ENCODE peak calls at places on chromosomes 1 and 21, in seven cellular contexts. Y is NCI-H187; H is hypothalamus; X is activated T-cell treated with anti-CD3 and anti-CD28 coated beads, Interleukin-2, amount 50 U/mL, for 72 hours; K is tibial artery; O is T-helper 2 cell; C is heart left ventricle. A is an unnamed sample.

GRCh38 chr21:42220138-42220701 is 1.3 kb downstream of the ABCG1 start:
- DNase-seq in Y (peak), H (peak), X (peak), K (peak), O (peak), C (peak), A (peak)

GRCh38 chr1:31875636-31876236 is 59.9 kb upstream of the SPOCD1 start:
- DNase-seq in Y (no peak), H (no peak), X (no peak), K (no peak), O (no peak), C (no peak), A (no peak)

GRCh38 chr1:47436979-47437517 is 796 bp upstream of the FOXD2 start:
- DNase-seq in Y (no peak), H (no peak), X (no peak), K (no peak), O (peak), C (no peak), A (no peak)

GRCh38 chr1:1090424-1091343 is 16.6 kb upstream of the RNF223 start:
- DNase-seq in Y (no peak), H (no peak), X (peak), K (peak), O (no peak), C (peak), A (no peak)

GRCh38 chr1:157691285-157691920 is 9.2 kb downstream of the FCRL3 start:
- DNase-seq in Y (peak), H (no peak), X (no peak), K (no peak), O (no peak), C (no peak), A (peak)

GRCh38 chr21:27359141-27359540 is 392.3 kb upstream of the ADAMTS5 start:
- DNase-seq in Y (no peak), H (no peak), X (no peak), K (no peak), O (no peak), C (no peak), A (no peak)

GRCh38 chr1:156859523-156860112 is 701 bp upstream of the INSRR start:
- DNase-seq in Y (no peak), H (no peak), X (peak), K (no peak), O (no peak), C (peak), A (no peak)

GRCh38 chr1:83704350-83704749 is 294.6 kb downstream of the TTLL7 start:
- DNase-seq in Y (no peak), H (no peak), X (no peak), K (no peak), O (no peak), C (no peak), A (no peak)

GRCh38 chr1:151837841-151838490 is 1.7 kb downstream of the C2CD4D start:
- DNase-seq in Y (no peak), H (no peak), X (peak), K (no peak), O (peak), C (no peak), A (no peak)

GRCh38 chr1:109050228-109050995 is 8.5 kb upstream of the WDR47 start:
- DNase-seq in Y (no peak), H (no peak), X (no peak), K (no peak), O (no peak), C (no peak), A (no peak)

GRCh38 chr1:229694053-229694693 is 68.1 kb downstream of the URB2 start:
- DNase-seq in Y (peak), H (no peak), X (no peak), K (peak), O (no peak), C (peak), A (peak)

GRCh38 chr1:83909687-83910086 is 89.2 kb downstream of the TTLL7 start:
- DNase-seq in Y (no peak), H (no peak), X (no peak), K (no peak), O (no peak), C (no peak), A (no peak)

GRCh38 chr21:31781737-31782136 is 49.8 kb upstream of the SCAF4 start:
- DNase-seq in Y (peak), H (peak), X (no peak), K (peak), O (no peak), C (peak), A (no peak)

GRCh38 chr1:46183119-46183842 is 7.0 kb upstream of the P3R3URF start:
- DNase-seq in Y (no peak), H (no peak), X (no peak), K (peak), O (no peak), C (peak), A (no peak)

GRCh38 chr1:2530501-2531361 is 668 bp upstream of the HES5 start:
- DNase-seq in Y (no peak), H (peak), X (no peak), K (no peak), O (no peak), C (no peak), A (peak)

GRCh38 chr1:30816211-30817082 is 58.9 kb upstream of the LAPTM5 start:
- DNase-seq in Y (no peak), H (peak), X (no peak), K (no peak), O (no peak), C (peak), A (peak)

GRCh38 chr1:43269627-43270375 is at the start of gene TMEM125:
- DNase-seq in Y (no peak), H (no peak), X (no peak), K (no peak), O (no peak), C (no peak), A (no peak)

GRCh38 chr1:117537291-117537920 is 68.4 kb upstream of the TENT5C start:
- DNase-seq in Y (peak), H (no peak), X (no peak), K (no peak), O (no peak), C (no peak), A (no peak)

GRCh38 chr1:245791410-245792312 is 636.9 kb downstream of the KIF26B start:
- DNase-seq in Y (no peak), H (no peak), X (no peak), K (no peak), O (no peak), C (no peak), A (no peak)

GRCh38 chr1:27388337-27389005 is 4.0 kb upstream of the GPR3 start:
- DNase-seq in Y (peak), H (peak), X (peak), K (peak), O (peak), C (peak), A (no peak)

GRCh38 chr1:114152211-114153050 is 1.2 kb downstream of the SYT6 start:
- DNase-seq in Y (no peak), H (peak), X (peak), K (peak), O (no peak), C (peak), A (no peak)

GRCh38 chr1:150165622-150166612 is 16.2 kb downstream of the PLEKHO1 start:
- DNase-seq in Y (peak), H (no peak), X (peak), K (peak), O (peak), C (peak), A (no peak)

GRCh38 chr21:43936186-43936967 is 71.4 kb downstream of the AGPAT3 start:
- DNase-seq in Y (no peak), H (no peak), X (no peak), K (no peak), O (no peak), C (no peak), A (no peak)

GRCh38 chr1:58409826-58410225 is 136.7 kb downstream of the OMA1 start:
- DNase-seq in Y (no peak), H (no peak), X (no peak), K (no peak), O (no peak), C (no peak), A (no peak)

GRCh38 chr1:163069142-163069541 is at the start of gene RGS4:
- DNase-seq in Y (no peak), H (peak), X (no peak), K (peak), O (no peak), C (peak), A (peak)